ENCODE peak calls at places on chromosomes 11 and 22, in five cellular contexts. G is neural crest cell, A is heart right ventricle, C is pancreas, S is psoas muscle. E is an unnamed sample.
A peak's percentile ranks its signal among the peaks of the same experiment; 100 is the strongest.

GRCh38 chr11:123546515-123546914 is 107.9 kb downstream of the SCN3B start:
- DNase-seq in G (no peak), A (no peak), C (no peak), S (no peak), E (no peak)

GRCh38 chr11:129418039-129418438 is 42.4 kb downstream of the BARX2 start:
- DNase-seq in G (no peak), A (no peak), C (no peak), S (no peak), E (no peak)

GRCh38 chr11:45927332-45927683 is 4.9 kb downstream of the LARGE2 start:
- DNase-seq in G (no peak), A (no peak), C (peak; percentile 68), S (no peak), E (no peak)

GRCh38 chr11:73249304-73249703 is 22.8 kb upstream of the P2RY6 start:
- DNase-seq in G (no peak), A (no peak), C (no peak), S (peak; percentile 33), E (no peak)

GRCh38 chr11:85718991-85719807 is 33.2 kb upstream of the CCDC89 start:
- DNase-seq in G (peak; percentile 30), A (peak; percentile 20), C (no peak), S (peak; percentile 61), E (no peak)

GRCh38 chr11:132072044-132072879 is 701.8 kb downstream of the NTM start:
- DNase-seq in G (no peak), A (no peak), C (no peak), S (no peak), E (no peak)

GRCh38 chr11:120180571-120181445 is 30.0 kb upstream of the OAF start:
- DNase-seq in G (no peak), A (no peak), C (no peak), S (peak; percentile 39), E (no peak)

GRCh38 chr22:40504285-40505249 is 132.0 kb downstream of the MRTFA start:
- DNase-seq in G (no peak), A (no peak), C (no peak), S (no peak), E (no peak)

GRCh38 chr11:1032310-1032891 is 4.1 kb downstream of the MUC6 start:
- DNase-seq in G (no peak), A (no peak), C (no peak), S (no peak), E (no peak)

GRCh38 chr11:62682518-62682917 is 3.6 kb upstream of the UBXN1 start:
- DNase-seq in G (no peak), A (no peak), C (no peak), S (no peak), E (no peak)

GRCh38 chr11:114395776-114396175 is 4.5 kb downstream of the C11orf71 start:
- DNase-seq in G (no peak), A (no peak), C (no peak), S (no peak), E (no peak)
- TF ChIP-seq CTCF in G (no peak), A (peak; percentile 14), C (no peak), S (peak; percentile 11), E (no peak)

GRCh38 chr22:31155425-31155824 is 4.6 kb upstream of the RNF185 start:
- DNase-seq in G (no peak), A (no peak), C (no peak), S (no peak), E (no peak)
- TF ChIP-seq CTCF in G (no peak), A (no peak), C (no peak), S (no peak), E (no peak)

DNA sequence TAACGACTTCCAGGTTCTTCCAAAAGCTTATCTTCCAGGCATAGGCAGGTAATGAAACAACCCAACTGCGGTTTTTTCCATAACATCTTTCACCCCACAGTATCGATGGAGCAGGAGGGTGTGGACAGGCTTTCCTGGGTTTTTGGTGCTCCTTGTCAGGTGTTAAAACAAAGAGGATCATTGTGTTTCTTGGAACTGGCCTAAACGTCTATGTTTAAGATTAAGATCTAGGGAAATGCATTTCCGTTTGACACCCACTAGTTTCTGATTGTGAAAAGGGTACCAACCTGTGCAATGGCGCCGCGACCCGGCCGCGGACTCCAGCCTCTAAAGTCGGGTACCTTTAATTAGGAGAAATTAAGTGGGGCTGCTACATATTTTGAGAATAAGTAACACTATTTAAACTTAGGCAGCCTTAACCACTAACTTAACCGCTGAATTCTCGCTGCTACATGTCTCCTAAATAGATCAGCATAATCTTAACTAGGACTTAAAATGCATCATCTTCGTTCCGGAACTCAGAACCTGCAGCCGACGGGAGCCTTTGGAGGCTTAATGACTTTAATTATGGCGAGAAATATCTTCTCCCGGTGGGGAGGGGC is 31.5 kb downstream of the C22orf31 start:
- DNase-seq in G (no peak), A (no peak), C (no peak), S (no peak), E (no peak)
- TF ChIP-seq CTCF in G (no peak), A (no peak), C (no peak), S (no peak), E (no peak)

DNA sequence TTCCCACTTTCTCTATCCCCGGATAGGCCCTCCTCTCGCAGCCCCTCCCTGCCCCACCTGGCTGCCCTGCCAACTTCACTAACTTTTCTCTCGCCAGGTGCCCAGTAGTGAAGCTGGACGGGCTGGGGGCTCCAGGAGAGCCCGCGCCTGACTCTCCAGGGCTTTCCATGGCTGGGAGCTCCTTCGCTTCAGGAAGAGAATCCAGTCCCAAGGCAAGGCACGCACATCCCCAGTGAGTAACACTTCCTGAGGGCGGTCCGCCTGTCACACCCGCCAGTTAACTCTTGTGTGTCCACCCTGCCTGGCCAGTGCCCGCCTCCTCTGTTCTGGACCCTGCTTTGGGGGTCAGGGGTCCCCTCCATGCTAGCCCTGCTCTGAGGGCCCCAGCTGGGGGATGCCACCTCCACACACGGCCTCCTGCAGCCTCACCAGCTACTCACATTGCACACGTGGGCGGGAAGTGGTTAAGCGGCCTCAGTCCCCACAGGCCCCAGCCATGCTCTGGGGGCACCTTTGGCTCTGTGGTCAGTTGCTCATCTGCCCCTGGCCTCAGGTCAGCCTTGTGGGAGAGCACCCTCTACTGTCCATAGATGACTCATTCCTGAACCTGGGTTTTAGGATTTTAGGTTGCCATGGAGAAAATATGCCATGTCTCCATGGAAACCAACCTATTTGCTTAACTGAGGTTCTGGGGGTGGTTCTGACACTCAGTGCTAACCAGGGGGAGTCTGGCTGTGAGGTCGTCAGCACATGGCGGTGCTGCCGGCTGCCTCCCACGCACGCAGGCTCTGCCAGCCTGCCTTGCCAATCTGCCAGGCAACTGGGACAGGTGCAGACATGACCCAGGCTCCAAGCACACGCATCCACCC is at the start of gene RIN1:
- DNase-seq in G (no peak), A (peak; percentile 57), C (peak; percentile 82), S (peak; percentile 82), E (peak; percentile 79)
- TF ChIP-seq CTCF in G (peak; percentile 55), A (peak; percentile 54), C (peak; percentile 8), S (peak; percentile 46), E (no peak)

DNA sequence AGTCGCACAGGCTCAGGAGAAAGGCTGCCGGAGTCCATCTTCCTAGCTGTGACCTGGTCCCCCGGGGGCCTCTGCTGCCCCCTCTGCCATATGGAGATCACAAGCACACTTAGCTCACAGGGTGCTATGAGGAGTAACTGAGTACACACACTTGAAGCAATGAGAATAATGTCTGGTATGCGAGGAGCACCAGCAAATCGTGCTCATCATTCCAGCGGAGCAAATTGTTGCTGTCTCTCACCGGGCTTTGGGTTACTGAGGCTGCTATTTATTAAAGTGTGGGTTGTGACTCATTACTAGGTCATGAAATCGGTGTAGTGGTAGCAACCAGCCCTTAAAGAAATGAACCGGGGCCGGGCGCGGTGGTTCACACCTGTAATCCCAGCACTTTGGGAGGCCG is 48.1 kb upstream of the EIF3D start:
- DNase-seq in G (no peak), A (no peak), C (no peak), S (no peak), E (no peak)
- TF ChIP-seq CTCF in G (no peak), A (no peak), C (no peak), S (no peak), E (no peak)

GRCh38 chr22:19766506-19767426 is 6.2 kb downstream of the TBX1 start:
- DNase-seq in G (no peak), A (peak; percentile 51), C (peak; percentile 81), S (peak; percentile 76), E (peak; percentile 31)
- TF ChIP-seq CTCF in G (peak; percentile 60), A (peak; percentile 10), C (no peak), S (no peak), E (peak; percentile 27)

DNA sequence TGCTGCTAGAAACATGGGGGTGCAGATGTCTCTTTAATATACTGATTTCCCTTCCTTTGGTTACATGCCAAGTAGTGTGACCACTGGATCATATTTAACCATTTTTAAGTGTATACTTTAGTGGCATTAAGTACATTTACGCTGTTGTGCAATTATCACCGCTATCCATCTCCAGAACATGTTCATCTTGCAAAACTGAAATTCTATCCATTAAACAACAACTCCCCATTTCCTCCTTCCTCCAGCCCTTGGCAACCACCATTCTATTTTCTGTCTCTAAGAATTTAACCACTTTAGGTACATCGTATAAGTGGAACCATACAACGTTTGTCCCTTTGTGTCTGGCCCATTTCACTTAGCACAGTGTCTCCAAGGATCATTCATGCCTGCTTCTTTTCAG is 44.4 kb upstream of the ZBED5 start:
- DNase-seq in G (no peak), A (no peak), C (no peak), S (no peak), E (no peak)
- TF ChIP-seq CTCF in G (no peak), A (no peak), C (no peak), S (no peak), E (no peak)

GRCh38 chr11:127471662-127472061 is 471.1 kb upstream of the KIRREL3 start:
- DNase-seq in G (no peak), A (no peak), C (no peak), S (no peak), E (no peak)
- TF ChIP-seq CTCF in G (no peak), A (no peak), C (no peak), S (no peak), E (no peak)

GRCh38 chr22:35719212-35719869 is 1.7 kb downstream of the APOL5 start:
- DNase-seq in G (no peak), A (no peak), C (no peak), S (no peak), E (no peak)
- TF ChIP-seq CTCF in G (no peak), A (no peak), C (no peak), S (no peak), E (no peak)

E was measured in CD8-positive, alpha-beta T cell.